ENCODE peak calls at places on chromosomes 13 and 19, in four cellular contexts. V is H1, W is GM12878, H is K562. E is an unnamed sample.

GRCh38 chr19:39917561-39918182 is 16.8 kb downstream of the FCGBP start:
- DNase-seq in V (no peak), H (no peak), W (no peak), E (no peak)

GRCh38 chr13:30745917-30746686 is 10.8 kb downstream of the ALOX5AP start:
- DNase-seq in V (no peak), H (no peak), W (no peak), E (no peak)

GRCh38 chr19:43455321-43456113 is 9.9 kb downstream of the LYPD3 start:
- DNase-seq in V (no peak), H (no peak), W (no peak), E (no peak)

GRCh38 chr13:39581177-39581576 is 21.8 kb downstream of the LHFPL6 start:
- DNase-seq in W (no peak), H (no peak), V (no peak), E (no peak)

GRCh38 chr13:27371932-27372331 is 52.5 kb upstream of the GTF3A start:
- DNase-seq in V (no peak), W (no peak), H (no peak), E (no peak)

GRCh38 chr19:16180611-16181010 is 4.6 kb upstream of the FAM32A start:
- DNase-seq in W (no peak), H (no peak), V (no peak), E (no peak)

GRCh38 chr13:25032160-25032559 is 63.8 kb upstream of the PABPC3 start:
- DNase-seq in V (no peak), H (no peak), W (no peak), E (no peak)

GRCh38 chr19:4568884-4569283 is 9.4 kb upstream of the SEMA6B start:
- DNase-seq in V (no peak), H (no peak), W (no peak), E (no peak)

GRCh38 chr13:86581711-86582110 is 782.5 kb upstream of the SLITRK6 start:
- DNase-seq in W (no peak), V (no peak), H (no peak), E (no peak)

GRCh38 chr13:29583073-29583785 is 12.3 kb downstream of the SLC7A1 start:
- DNase-seq in H (peak), W (no peak), V (no peak), E (no peak)

GRCh38 chr19:34639491-34640085 is 37.4 kb downstream of the SCGB2B2 start:
- DNase-seq in V (peak), H (peak), W (peak), E (peak)

GRCh38 chr19:2529473-2529918 is 53.6 kb downstream of the GADD45B start:
- DNase-seq in W (no peak), H (no peak), V (no peak), E (peak)

GRCh38 chr13:25977216-25977615 is 74.6 kb downstream of the SHISA2 start:
- DNase-seq in H (no peak), V (peak), W (no peak), E (no peak)

GRCh38 chr19:4367781-4368127 is 24.4 kb downstream of the MPND start:
- DNase-seq in H (no peak), W (no peak), V (peak), E (no peak)

GRCh38 chr19:17333611-17334413 is 843 bp downstream of the ANO8 start:
- DNase-seq in H (peak), V (peak), W (peak), E (peak)

GRCh38 chr13:44278164-44278563 is 95.5 kb upstream of the SERP2 start:
- DNase-seq in W (no peak), H (no peak), V (no peak), E (no peak)

GRCh38 chr19:34044011-34044410 is 128.3 kb upstream of the LSM14A start:
- DNase-seq in H (no peak), V (no peak), W (no peak), E (no peak)

GRCh38 chr13:39451301-39451700 is 151.7 kb downstream of the LHFPL6 start:
- DNase-seq in V (no peak), W (no peak), H (no peak), E (no peak)

GRCh38 chr19:41426952-41427646 is at the start of gene B3GNT8:
- DNase-seq in H (peak), V (peak), W (no peak), E (no peak)

GRCh38 chr19:41428481-41428859 is 1.3 kb upstream of the B3GNT8 start:
- DNase-seq in H (no peak), V (no peak), W (no peak), E (no peak)

GRCh38 chr19:41426116-41426841 is 895 bp downstream of the B3GNT8 start:
- DNase-seq in W (no peak), V (no peak), H (no peak), E (no peak)

GRCh38 chr19:41425174-41426115 is 1.7 kb downstream of the B3GNT8 start:
- DNase-seq in W (no peak), H (no peak), V (no peak), E (no peak)

DNA sequence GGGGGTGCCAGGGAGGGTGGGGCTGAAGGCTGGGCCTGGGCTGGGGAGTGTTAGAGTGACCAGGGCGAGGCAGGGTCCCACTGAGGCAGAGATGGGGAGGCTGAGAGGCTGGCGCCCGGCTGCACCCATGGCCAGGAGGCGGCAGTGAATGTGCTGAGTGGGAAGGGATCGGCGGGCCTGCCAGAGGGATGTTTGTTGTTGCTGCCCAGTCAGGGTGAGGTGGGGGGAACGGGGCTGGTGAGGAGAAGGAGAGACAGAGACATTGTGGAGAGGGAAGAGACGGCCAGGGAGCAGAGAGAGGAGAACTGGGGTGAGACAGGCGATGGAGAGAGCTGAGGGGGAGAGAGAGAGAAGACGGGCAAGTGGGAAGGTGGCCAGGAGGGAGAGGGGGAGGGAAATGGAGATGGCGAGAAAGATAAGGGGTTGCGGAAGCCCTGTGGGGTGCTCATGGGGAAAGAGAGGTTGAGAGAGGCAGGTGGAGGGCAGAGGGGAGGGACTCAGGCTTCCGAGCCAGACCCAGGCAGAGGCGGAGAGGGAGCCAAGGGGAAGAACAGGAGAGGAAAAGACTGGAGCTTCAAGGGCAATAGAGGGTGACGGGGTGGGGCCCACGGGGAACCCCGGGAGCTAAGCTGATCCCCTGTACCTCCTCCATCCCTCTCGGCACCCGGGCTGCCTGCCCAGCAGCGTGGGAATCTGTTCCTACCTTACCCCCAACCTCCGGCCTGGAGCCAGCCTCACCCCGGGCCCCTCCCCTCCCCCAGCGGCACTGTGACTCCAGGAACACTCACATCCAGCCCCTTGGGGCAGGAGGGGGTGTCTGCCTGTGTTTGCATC is 690 bp upstream of the B3GNT8 start:
- DNase-seq in V (peak), H (peak), W (no peak), E (no peak)
- TF ChIP-seq EGR1 in V (no peak), H (peak), W (no peak), E (no peak)

DNA sequence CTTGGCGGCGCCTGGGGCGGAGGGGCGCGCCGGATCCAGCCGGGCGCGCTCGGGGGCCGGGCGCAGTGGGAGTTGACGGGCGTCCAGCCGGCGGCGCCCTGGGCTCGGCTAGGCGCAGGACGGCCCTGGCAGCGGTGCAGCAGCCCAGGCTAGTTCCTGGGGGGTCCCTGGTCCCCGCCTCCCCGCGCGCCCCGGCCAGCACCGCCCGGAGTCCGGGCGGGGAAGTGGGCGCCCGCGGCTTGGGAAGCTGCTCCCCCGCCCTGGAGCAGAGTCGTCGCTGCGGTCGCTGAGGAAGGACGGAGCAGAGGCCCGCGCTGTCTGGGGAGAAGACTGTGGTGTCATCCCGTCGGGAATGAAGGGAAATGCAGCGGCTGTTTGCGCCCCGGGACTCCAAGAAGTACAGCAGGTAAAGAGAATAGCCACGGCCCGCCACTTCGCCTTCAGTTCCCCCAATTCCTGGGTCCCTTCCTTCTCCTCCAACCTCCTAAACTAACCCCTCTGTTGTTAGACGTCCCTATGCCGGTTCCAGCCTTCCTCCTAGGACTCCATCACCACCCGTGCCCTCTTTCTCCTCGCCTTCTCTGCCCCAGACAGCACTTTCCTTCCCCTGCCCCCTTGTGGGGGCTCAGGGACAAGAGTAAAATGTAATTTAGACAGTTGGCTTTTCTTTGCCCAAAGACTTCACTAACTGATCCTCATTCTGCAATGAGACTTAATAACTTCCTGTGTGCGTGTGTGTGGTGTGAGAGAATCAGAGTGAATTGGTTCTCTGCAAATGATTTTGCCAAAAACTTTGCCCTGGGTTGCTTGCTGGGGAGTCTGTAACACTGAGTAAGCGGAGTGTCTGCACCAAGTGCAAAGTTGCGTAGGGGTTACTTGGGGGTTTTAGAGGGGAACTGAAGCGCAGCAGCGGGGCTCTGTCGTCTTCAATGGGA is 20.3 kb upstream of the SGCG start:
- DNase-seq in H (no peak), V (peak), W (no peak), E (no peak)
- TF ChIP-seq EGR1 in H (no peak), V (no peak), W (no peak), E (no peak)

DNA sequence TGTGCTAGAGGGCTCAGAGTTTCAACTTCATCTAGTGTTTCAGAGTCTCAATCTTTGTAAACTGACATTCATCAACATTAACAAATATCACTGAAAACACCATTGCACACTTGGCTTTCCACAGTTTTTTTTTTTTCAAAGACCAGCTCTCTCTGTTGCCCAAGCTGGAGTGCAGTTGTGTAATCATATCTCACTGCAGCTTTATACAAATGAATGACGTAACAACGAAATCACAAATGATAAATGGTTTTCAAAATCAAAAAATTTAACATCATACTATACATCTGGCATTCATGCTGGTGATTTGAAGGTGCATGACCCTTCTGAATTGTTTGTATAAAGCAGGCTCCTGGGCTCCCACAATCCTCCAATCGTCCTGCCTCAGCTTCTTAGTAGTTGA is 248.0 kb upstream of the TMTC4 start:
- DNase-seq in V (no peak), W (no peak), H (no peak), E (no peak)
- TF ChIP-seq EGR1 in V (no peak), W (no peak), H (no peak), E (no peak)

DNA sequence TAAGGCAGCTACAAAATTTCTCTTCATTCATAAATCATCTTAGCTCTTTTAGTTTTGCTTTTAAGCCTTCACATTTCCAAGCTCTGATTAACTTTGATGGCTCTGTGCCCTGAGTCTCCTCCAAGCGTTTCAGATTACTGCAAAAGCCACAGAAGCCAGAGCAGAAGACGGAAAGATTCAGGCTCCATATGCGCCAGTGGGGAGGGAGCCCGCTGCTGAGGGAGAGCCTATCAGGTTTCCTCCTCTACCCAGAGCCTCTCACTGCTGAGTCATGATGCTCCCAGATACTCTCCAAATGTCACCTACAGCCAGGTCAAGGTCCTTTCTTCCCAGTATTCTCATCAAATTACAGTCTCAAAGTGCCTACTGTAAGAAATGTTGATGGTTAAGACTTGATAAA is 193.6 kb downstream of the RAP2A start:
- DNase-seq in W (no peak), V (no peak), H (peak), E (no peak)
- TF ChIP-seq EGR1 in W (no peak), V (no peak), H (no peak), E (no peak)

GRCh38 chr19:610801-611505 is 21.3 kb downstream of the HCN2 start:
- DNase-seq in H (peak), V (no peak), W (no peak), E (no peak)
- TF ChIP-seq EGR1 in H (peak), V (no peak), W (no peak), E (no peak)